ENCODE peak calls at places on chromosomes 11 and 22, in five cellular contexts. Y, O, F, P and H are unnamed samples.

GRCh38 chr11:131796541-131796940 is 426.1 kb downstream of the NTM start:
- DNase-seq in F (no peak), Y (no peak), O (no peak), P (no peak), H (no peak)

GRCh38 chr22:37862570-37863325 is 13.5 kb downstream of the EIF3L start:
- DNase-seq in Y (no peak), F (peak; percentile 44), O (no peak), P (no peak), H (no peak)

GRCh38 chr22:25368271-25368670 is 148.8 kb downstream of the CRYBB2 start:
- DNase-seq in Y (no peak), F (peak; percentile 84), P (peak; percentile 61), O (no peak), H (peak; percentile 58)

GRCh38 chr11:110447343-110447742 is 17.6 kb downstream of the FDX1 start:
- DNase-seq in P (no peak), F (no peak), Y (no peak), O (no peak), H (no peak)

GRCh38 chr11:65493367-65494176 is 5.3 kb upstream of the MALAT1 start:
- DNase-seq in Y (no peak), F (peak; percentile 99), O (peak; percentile 18), P (peak; percentile 99), H (peak; percentile 97)

GRCh38 chr22:33658775-33659174 is 261.5 kb downstream of the LARGE1 start:
- DNase-seq in F (peak; percentile 56), O (no peak), Y (no peak), P (no peak), H (no peak)

GRCh38 chr11:69947059-69947771 is 128.0 kb upstream of the FGF3 start:
- DNase-seq in F (peak; percentile 14), P (peak; percentile 30), Y (no peak), O (no peak), H (peak; percentile 37)

GRCh38 chr11:66365711-66366619 is 5.6 kb downstream of the SLC29A2 start:
- DNase-seq in P (no peak), O (no peak), Y (no peak), F (no peak), H (no peak)

GRCh38 chr11:74388678-74389327 is 9.4 kb downstream of the PGM2L1 start:
- DNase-seq in O (peak; percentile 87), F (peak; percentile 72), P (peak; percentile 87), Y (peak; percentile 63), H (no peak)

GRCh38 chr11:17413414-17414316 is 25.2 kb upstream of the KCNJ11 start:
- DNase-seq in O (no peak), P (no peak), Y (no peak), F (no peak), H (no peak)

GRCh38 chr22:28180804-28181203 is 261.7 kb upstream of the PITPNB start:
- DNase-seq in O (no peak), F (peak; percentile 32), Y (no peak), P (no peak), H (no peak)

GRCh38 chr11:112529071-112529470 is 268.4 kb upstream of the PLET1 start:
- DNase-seq in F (no peak), Y (no peak), O (no peak), P (no peak), H (no peak)

GRCh38 chr11:6378695-6378989 is 11.6 kb upstream of the SMPD1 start:
- DNase-seq in P (no peak), O (no peak), F (no peak), Y (no peak), H (no peak)

GRCh38 chr22:33006220-33006954 is 51.8 kb downstream of the SYN3 start:
- DNase-seq in P (no peak), O (no peak), F (no peak), Y (no peak), H (no peak)

DNA sequence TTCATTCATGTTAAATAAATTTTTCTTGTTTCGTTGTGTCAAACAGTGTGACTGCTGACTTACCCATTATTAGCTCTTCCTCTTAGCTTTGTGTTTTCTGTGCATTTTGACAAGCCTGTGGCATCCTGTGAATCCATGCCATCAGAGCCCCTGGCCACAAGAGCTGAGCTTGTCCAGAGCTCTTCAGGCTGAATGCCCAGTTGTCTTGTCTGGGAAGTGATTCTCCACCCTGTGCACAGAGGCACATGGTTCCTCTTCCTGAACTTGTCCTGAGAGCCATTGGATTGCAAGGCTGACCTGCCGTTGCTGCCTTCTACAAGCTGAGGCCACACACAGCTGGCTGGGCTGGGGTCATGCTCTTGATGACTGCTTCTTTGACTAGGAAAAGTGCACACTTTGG is 64.1 kb downstream of the PPP6R3 start:
- DNase-seq in Y (no peak), P (no peak), O (no peak), F (no peak), H (no peak)
- H3K9me2 ChIP-seq in Y (no peaks in the 10 kb centered on the region), P (no peaks in the 10 kb centered on the region), O (no peaks in the 10 kb centered on the region), F (no peaks in the 10 kb centered on the region), H (no peaks in the 10 kb centered on the region)

DNA sequence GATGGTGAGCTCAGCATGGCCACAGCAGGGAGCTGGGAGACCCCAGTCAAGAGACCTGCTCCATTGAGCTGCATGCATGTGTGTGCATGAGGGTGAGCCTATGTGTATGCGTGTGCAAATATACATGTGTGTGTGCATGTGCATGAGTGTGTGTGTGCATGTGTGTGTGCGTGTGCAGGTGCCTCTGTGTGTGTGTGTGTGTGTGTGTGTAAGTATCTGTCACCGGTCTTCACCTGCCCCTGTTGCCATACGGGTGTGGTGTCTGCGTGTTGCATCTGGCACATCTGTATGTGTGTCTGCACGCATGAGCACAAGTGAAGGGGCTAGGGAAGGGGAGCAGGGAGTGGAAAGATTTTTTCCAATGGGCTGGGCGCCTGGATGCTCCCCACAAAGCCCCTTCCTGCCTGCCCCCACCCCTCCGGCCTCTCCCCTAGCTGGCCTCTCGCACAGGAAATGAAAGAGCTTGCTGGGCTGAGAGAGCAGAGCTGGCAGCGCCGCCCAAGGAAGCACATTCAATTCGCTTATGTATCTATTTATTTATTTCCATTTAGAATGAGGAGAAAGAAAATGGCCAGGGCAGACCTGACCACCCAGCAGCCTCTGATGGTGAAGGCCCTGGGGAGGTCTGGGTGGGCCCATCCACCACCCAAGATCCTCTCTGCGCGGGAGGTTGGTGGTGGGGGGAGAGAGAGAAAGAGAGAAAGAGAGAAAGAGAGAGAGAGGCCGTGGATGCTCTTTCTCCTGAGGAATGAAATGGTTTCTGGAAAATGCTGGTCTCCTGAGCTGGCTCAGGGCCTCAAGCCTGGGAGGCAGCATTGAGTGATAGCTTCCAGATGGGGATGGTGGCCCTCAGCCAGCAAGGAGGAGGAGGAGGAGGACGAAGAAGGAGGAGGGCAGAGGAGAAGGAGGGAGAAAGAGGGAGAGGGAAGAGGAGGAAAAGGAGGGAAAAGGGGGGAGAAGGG is 4.3 kb downstream of the TSPAN32 start:
- DNase-seq in Y (peak; percentile 17), P (no peak), O (no peak), F (peak; percentile 73), H (no peak)
- H3K4me1 ChIP-seq in Y (peaks cover 8% of the 10 kb centered on the region), P (no peaks in the 10 kb centered on the region), O (no peaks in the 10 kb centered on the region), F (peaks cover 12% of the 10 kb centered on the region), H (no peaks in the 10 kb centered on the region)

DNA sequence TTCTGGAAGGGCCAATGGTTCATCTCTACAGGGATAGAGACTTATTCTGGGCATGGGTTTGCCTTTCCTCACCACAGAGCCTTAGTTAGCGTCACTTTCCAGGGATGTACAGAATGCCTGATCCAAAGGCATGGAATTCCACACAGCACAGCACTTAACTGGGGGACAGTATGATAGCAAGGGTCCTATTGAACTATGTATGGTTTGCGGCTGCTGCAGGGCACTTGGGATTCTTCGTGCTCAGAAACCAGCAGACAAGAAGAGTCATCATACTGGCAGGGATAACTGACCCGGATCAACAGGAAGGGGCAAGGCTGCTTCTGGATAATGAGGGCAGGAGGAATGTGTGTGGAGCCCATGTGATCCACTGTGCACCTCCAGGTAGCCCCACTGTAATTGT is 105.7 kb downstream of the SWAP70 start:
- DNase-seq in F (no peak), O (no peak), P (no peak), Y (no peak), H (no peak)
- H3K9me2 ChIP-seq in F (no peaks in the 10 kb centered on the region), O (peaks cover 14% of the 10 kb centered on the region), P (no peaks in the 10 kb centered on the region), Y (no peaks in the 10 kb centered on the region), H (no peaks in the 10 kb centered on the region)

DNA sequence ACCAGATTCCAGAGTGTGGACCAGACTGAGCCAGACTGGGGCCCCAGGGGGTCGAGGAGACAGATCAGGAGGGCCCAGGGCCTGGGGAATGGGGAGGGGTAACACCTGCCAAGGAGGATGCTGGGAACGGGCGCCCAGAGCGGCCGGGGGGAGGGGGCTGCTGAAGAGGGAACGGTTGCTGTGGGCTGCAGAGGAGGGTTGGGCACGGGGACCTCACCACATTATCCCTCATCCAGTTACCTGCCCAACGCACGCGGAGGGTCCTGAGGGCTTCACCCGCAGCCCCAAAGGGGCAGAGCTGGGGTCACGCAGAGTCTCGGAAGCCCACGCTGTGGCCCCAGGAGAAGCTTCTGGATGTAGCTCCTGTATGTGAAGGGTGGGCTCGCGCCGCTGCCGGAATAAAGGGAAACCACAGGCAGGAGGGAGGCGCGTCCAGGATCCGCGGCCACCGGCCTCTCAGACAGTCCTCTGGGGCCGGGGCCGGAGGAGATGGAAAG is 927 bp upstream of the SELENOO start:
- DNase-seq in Y (peak; percentile 24), P (no peak), F (peak; percentile 55), O (peak; percentile 81), H (no peak)
- H3K4me1 ChIP-seq in Y (peaks cover 19% of the 10 kb centered on the region), P (peaks cover 3% of the 10 kb centered on the region), F (peaks cover 8% of the 10 kb centered on the region), O (peaks cover 8% of the 10 kb centered on the region), H (peaks cover 12% of the 10 kb centered on the region)

DNA sequence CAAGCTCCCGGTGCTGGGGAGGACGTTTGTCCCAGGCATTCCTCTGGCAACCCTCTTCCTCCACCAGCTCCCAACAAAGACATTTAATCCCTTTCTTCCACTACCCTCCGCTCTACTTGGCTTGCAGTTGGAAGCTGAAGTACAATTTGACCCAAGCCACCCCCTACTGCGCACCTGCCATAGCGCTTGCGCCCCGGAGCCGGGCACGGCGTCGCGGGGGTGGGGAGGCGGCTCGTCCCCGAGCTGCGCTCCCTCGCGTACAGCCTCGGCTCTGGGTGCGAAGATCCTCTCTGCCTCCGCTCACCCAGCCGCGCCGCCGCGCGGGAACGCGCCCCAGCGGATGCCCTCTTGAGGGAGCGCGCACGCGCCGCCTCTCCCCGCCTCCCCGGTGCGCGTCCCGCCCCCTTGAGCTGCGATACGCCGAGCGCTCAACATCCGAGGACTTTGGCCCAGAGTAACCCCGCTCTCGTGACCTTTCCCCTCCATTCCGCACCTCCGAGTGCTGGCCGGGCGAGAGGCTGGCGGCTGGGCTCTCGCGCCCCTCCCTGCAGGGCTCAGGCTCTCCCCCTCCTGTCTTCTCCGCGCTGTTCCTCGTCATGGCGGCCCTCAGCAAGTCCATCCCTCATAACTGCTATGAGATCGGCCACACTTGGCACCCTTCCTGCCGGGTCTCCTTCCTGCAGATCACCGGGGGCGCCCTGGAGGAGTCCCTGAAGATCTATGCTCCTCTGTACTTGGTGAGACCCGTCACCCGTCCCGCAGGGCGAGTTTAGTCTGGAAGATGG is at the start of gene TMEM135:
- DNase-seq in P (peak; percentile 98), O (peak; percentile 99), Y (peak; percentile 97), F (peak; percentile 92), H (peak; percentile 96)
- H3K9me2 ChIP-seq in P (no peaks in the 10 kb centered on the region), O (no peaks in the 10 kb centered on the region), Y (no peaks in the 10 kb centered on the region), F (no peaks in the 10 kb centered on the region), H (no peaks in the 10 kb centered on the region)